ENCODE peak calls at places on chromosome 18, in ten cellular contexts. One of them, this sample, is unnamed.

GRCh38 chr18:813405-814071 is 1.5 kb upstream of the YES1 start:
- DNase-seq in GM23338: no peak
- DNase-seq in fibroblast of the aortic adventitia: no peak
- DNase-seq in T-helper 2 cell: no peak
- DNase-seq in stomach: no peak
- DNase-seq in Right ventricle myocardium superior: no peak
- DNase-seq in NCI-H446: no peak
- DNase-seq in CD4-positive, alpha-beta T cell: no peak
- DNase-seq in NCI-H146: no peak
- DNase-seq in astrocyte of the hippocampus: no peak
- DNase-seq in this sample: no peak

GRCh38 chr18:11259421-11259820 is 110.1 kb upstream of the PIEZO2 start:
- DNase-seq in stomach: no peak
- DNase-seq in CD4-positive, alpha-beta T cell: no peak
- DNase-seq in NCI-H146: no peak
- DNase-seq in T-helper 2 cell: no peak
- DNase-seq in NCI-H446: no peak
- DNase-seq in Right ventricle myocardium superior: peak; percentile 59
- DNase-seq in fibroblast of the aortic adventitia: no peak
- DNase-seq in astrocyte of the hippocampus: no peak
- DNase-seq in GM23338: peak; percentile 28
- DNase-seq in this sample: peak; percentile 10

GRCh38 chr18:74524097-74524496 is 10.2 kb upstream of the CNDP1 start:
- DNase-seq in GM23338: no peak
- DNase-seq in Right ventricle myocardium superior: no peak
- DNase-seq in astrocyte of the hippocampus: peak; percentile 54
- DNase-seq in stomach: peak; percentile 24
- DNase-seq in fibroblast of the aortic adventitia: no peak
- DNase-seq in NCI-H446: no peak
- DNase-seq in T-helper 2 cell: no peak
- DNase-seq in CD4-positive, alpha-beta T cell: no peak
- DNase-seq in NCI-H146: no peak
- DNase-seq in this sample: peak; percentile 20

GRCh38 chr18:37254256-37254880 is 311.2 kb downstream of the CELF4 start:
- DNase-seq in NCI-H146: peak; percentile 85
- DNase-seq in stomach: peak; percentile 26
- DNase-seq in CD4-positive, alpha-beta T cell: no peak
- DNase-seq in NCI-H446: no peak
- DNase-seq in GM23338: peak; percentile 28
- DNase-seq in T-helper 2 cell: no peak
- DNase-seq in Right ventricle myocardium superior: no peak
- DNase-seq in fibroblast of the aortic adventitia: no peak
- DNase-seq in astrocyte of the hippocampus: peak; percentile 21
- DNase-seq in this sample: peak; percentile 45

GRCh38 chr18:58307441-58307840 is 263.4 kb downstream of the NEDD4L start:
- DNase-seq in fibroblast of the aortic adventitia: no peak
- DNase-seq in NCI-H446: no peak
- DNase-seq in NCI-H146: no peak
- DNase-seq in GM23338: no peak
- DNase-seq in stomach: no peak
- DNase-seq in astrocyte of the hippocampus: no peak
- DNase-seq in CD4-positive, alpha-beta T cell: no peak
- DNase-seq in Right ventricle myocardium superior: no peak
- DNase-seq in T-helper 2 cell: no peak
- DNase-seq in this sample: no peak

GRCh38 chr18:58911766-58912165 is 47.1 kb downstream of the ZNF532 start:
- DNase-seq in stomach: no peak
- DNase-seq in astrocyte of the hippocampus: no peak
- DNase-seq in NCI-H146: no peak
- DNase-seq in CD4-positive, alpha-beta T cell: no peak
- DNase-seq in GM23338: peak; percentile 57
- DNase-seq in Right ventricle myocardium superior: no peak
- DNase-seq in fibroblast of the aortic adventitia: peak; percentile 46
- DNase-seq in T-helper 2 cell: no peak
- DNase-seq in NCI-H446: no peak
- DNase-seq in this sample: peak; percentile 74

GRCh38 chr18:58901143-58901542 is 36.5 kb downstream of the ZNF532 start:
- DNase-seq in T-helper 2 cell: no peak
- DNase-seq in Right ventricle myocardium superior: no peak
- DNase-seq in CD4-positive, alpha-beta T cell: no peak
- DNase-seq in NCI-H146: no peak
- DNase-seq in GM23338: no peak
- DNase-seq in stomach: no peak
- DNase-seq in fibroblast of the aortic adventitia: no peak
- DNase-seq in astrocyte of the hippocampus: no peak
- DNase-seq in NCI-H446: no peak
- DNase-seq in this sample: no peak

GRCh38 chr18:8084160-8084559 is 517.0 kb downstream of the PTPRM start:
- DNase-seq in NCI-H146: peak; percentile 94
- DNase-seq in CD4-positive, alpha-beta T cell: no peak
- DNase-seq in stomach: no peak
- DNase-seq in T-helper 2 cell: no peak
- DNase-seq in astrocyte of the hippocampus: peak; percentile 52
- DNase-seq in NCI-H446: no peak
- DNase-seq in fibroblast of the aortic adventitia: peak; percentile 48
- DNase-seq in Right ventricle myocardium superior: no peak
- DNase-seq in GM23338: peak; percentile 92
- DNase-seq in this sample: no peak

GRCh38 chr18:13756261-13756660 is 29.8 kb downstream of the RNMT start:
- DNase-seq in stomach: no peak
- DNase-seq in T-helper 2 cell: no peak
- DNase-seq in GM23338: no peak
- DNase-seq in CD4-positive, alpha-beta T cell: no peak
- DNase-seq in astrocyte of the hippocampus: no peak
- DNase-seq in NCI-H146: no peak
- DNase-seq in fibroblast of the aortic adventitia: no peak
- DNase-seq in Right ventricle myocardium superior: peak; percentile 56
- DNase-seq in NCI-H446: no peak
- DNase-seq in this sample: no peak

GRCh38 chr18:49846263-49846662 is 32.9 kb upstream of the ACAA2 start:
- DNase-seq in stomach: no peak
- DNase-seq in Right ventricle myocardium superior: no peak
- DNase-seq in T-helper 2 cell: no peak
- DNase-seq in NCI-H146: peak; percentile 23
- DNase-seq in NCI-H446: no peak
- DNase-seq in astrocyte of the hippocampus: peak; percentile 26
- DNase-seq in fibroblast of the aortic adventitia: peak; percentile 72
- DNase-seq in GM23338: no peak
- DNase-seq in CD4-positive, alpha-beta T cell: no peak
- DNase-seq in this sample: no peak

GRCh38 chr18:76955529-76956170 is 133.3 kb downstream of the ZNF236 start:
- DNase-seq in fibroblast of the aortic adventitia: no peak
- DNase-seq in NCI-H446: no peak
- DNase-seq in GM23338: no peak
- DNase-seq in astrocyte of the hippocampus: no peak
- DNase-seq in NCI-H146: no peak
- DNase-seq in CD4-positive, alpha-beta T cell: no peak
- DNase-seq in stomach: peak; percentile 94
- DNase-seq in T-helper 2 cell: no peak
- DNase-seq in Right ventricle myocardium superior: no peak
- DNase-seq in this sample: peak; percentile 96

GRCh38 chr18:79203017-79203605 is 133.9 kb downstream of the ATP9B start:
- DNase-seq in CD4-positive, alpha-beta T cell: no peak
- DNase-seq in T-helper 2 cell: no peak
- DNase-seq in fibroblast of the aortic adventitia: no peak
- DNase-seq in stomach: no peak
- DNase-seq in Right ventricle myocardium superior: no peak
- DNase-seq in astrocyte of the hippocampus: peak; percentile 41
- DNase-seq in GM23338: no peak
- DNase-seq in NCI-H146: peak; percentile 77
- DNase-seq in NCI-H446: no peak
- DNase-seq in this sample: no peak

GRCh38 chr18:36516258-36516657 is 218.7 kb downstream of the FHOD3 start:
- DNase-seq in NCI-H146: no peak
- DNase-seq in NCI-H446: no peak
- DNase-seq in Right ventricle myocardium superior: no peak
- DNase-seq in astrocyte of the hippocampus: no peak
- DNase-seq in stomach: no peak
- DNase-seq in GM23338: no peak
- DNase-seq in CD4-positive, alpha-beta T cell: no peak
- DNase-seq in T-helper 2 cell: no peak
- DNase-seq in fibroblast of the aortic adventitia: no peak
- DNase-seq in this sample: no peak

GRCh38 chr18:79494936-79495335 is 99.2 kb downstream of the NFATC1 start:
- DNase-seq in T-helper 2 cell: no peak
- DNase-seq in astrocyte of the hippocampus: no peak
- DNase-seq in stomach: no peak
- DNase-seq in NCI-H446: no peak
- DNase-seq in Right ventricle myocardium superior: no peak
- DNase-seq in GM23338: no peak
- DNase-seq in NCI-H146: no peak
- DNase-seq in CD4-positive, alpha-beta T cell: no peak
- DNase-seq in fibroblast of the aortic adventitia: no peak
- DNase-seq in this sample: no peak

GRCh38 chr18:55322176-55322735 is 265.7 kb downstream of the TCF4 start:
- DNase-seq in NCI-H446: peak; percentile 95
- DNase-seq in GM23338: peak; percentile 85
- DNase-seq in CD4-positive, alpha-beta T cell: no peak
- DNase-seq in stomach: peak; percentile 49
- DNase-seq in T-helper 2 cell: no peak
- DNase-seq in astrocyte of the hippocampus: peak; percentile 93
- DNase-seq in Right ventricle myocardium superior: peak; percentile 91
- DNase-seq in NCI-H146: peak; percentile 95
- DNase-seq in fibroblast of the aortic adventitia: peak; percentile 96
- DNase-seq in this sample: peak; percentile 86

GRCh38 chr18:47730795-47731194 is 199.7 kb downstream of the SMAD2 start:
- DNase-seq in astrocyte of the hippocampus: no peak
- DNase-seq in NCI-H146: peak; percentile 84
- DNase-seq in GM23338: peak; percentile 27
- DNase-seq in Right ventricle myocardium superior: no peak
- DNase-seq in NCI-H446: no peak
- DNase-seq in T-helper 2 cell: no peak
- DNase-seq in fibroblast of the aortic adventitia: no peak
- DNase-seq in stomach: no peak
- DNase-seq in CD4-positive, alpha-beta T cell: no peak
- DNase-seq in this sample: no peak

GRCh38 chr18:74356959-74357358 is 41.3 kb downstream of the C18orf63 start:
- DNase-seq in T-helper 2 cell: no peak
- DNase-seq in GM23338: no peak
- DNase-seq in NCI-H446: no peak
- DNase-seq in astrocyte of the hippocampus: no peak
- DNase-seq in CD4-positive, alpha-beta T cell: no peak
- DNase-seq in Right ventricle myocardium superior: no peak
- DNase-seq in fibroblast of the aortic adventitia: no peak
- DNase-seq in stomach: no peak
- DNase-seq in NCI-H146: no peak
- DNase-seq in this sample: no peak

GRCh38 chr18:51229328-51229727 is 31.8 kb upstream of the MEX3C start:
- DNase-seq in NCI-H446: no peak
- DNase-seq in CD4-positive, alpha-beta T cell: no peak
- DNase-seq in stomach: no peak
- DNase-seq in Right ventricle myocardium superior: no peak
- DNase-seq in T-helper 2 cell: no peak
- DNase-seq in astrocyte of the hippocampus: no peak
- DNase-seq in NCI-H146: no peak
- DNase-seq in fibroblast of the aortic adventitia: no peak
- DNase-seq in GM23338: no peak
- DNase-seq in this sample: no peak